ENCODE peak calls at places on chromosomes 12 and 14, in ten cellular contexts. One of them, this sample, is unnamed.
A peak's percentile ranks its signal among the peaks of the same experiment; 100 is the strongest.

GRCh38 chr12:124884587-124885438 is 21.1 kb upstream of the SCARB1 start:
- DNase-seq in prostate gland: no peak
- DNase-seq in uterus: no peak
- DNase-seq in astrocyte of the cerebellum: no peak
- DNase-seq in GM20000: no peak
- DNase-seq in neural progenitor cell: peak; percentile 43
- DNase-seq in Caco-2: peak; percentile 89
- DNase-seq in PC-3: no peak
- DNase-seq in dorsolateral prefrontal cortex: no peak
- DNase-seq in fibroblast of pulmonary artery: no peak
- DNase-seq in this sample: no peak

GRCh38 chr14:20690848-20691640 is 2.5 kb downstream of the ANG start:
- DNase-seq in prostate gland: peak; percentile 63
- DNase-seq in uterus: peak; percentile 51
- DNase-seq in astrocyte of the cerebellum: peak; percentile 60
- DNase-seq in GM20000: peak; percentile 75
- DNase-seq in neural progenitor cell: peak; percentile 76
- DNase-seq in Caco-2: peak; percentile 66
- DNase-seq in PC-3: peak; percentile 86
- DNase-seq in dorsolateral prefrontal cortex: peak; percentile 56
- DNase-seq in fibroblast of pulmonary artery: peak; percentile 86
- DNase-seq in this sample: peak; percentile 47

GRCh38 chr12:61891632-61892031 is 368.6 kb upstream of the USP15 start:
- DNase-seq in prostate gland: no peak
- DNase-seq in uterus: no peak
- DNase-seq in astrocyte of the cerebellum: no peak
- DNase-seq in GM20000: no peak
- DNase-seq in neural progenitor cell: no peak
- DNase-seq in Caco-2: no peak
- DNase-seq in PC-3: peak; percentile 10
- DNase-seq in dorsolateral prefrontal cortex: no peak
- DNase-seq in fibroblast of pulmonary artery: no peak
- DNase-seq in this sample: no peak

GRCh38 chr14:59118171-59118570 is 70.3 kb upstream of the DAAM1 start:
- DNase-seq in prostate gland: no peak
- DNase-seq in uterus: no peak
- DNase-seq in astrocyte of the cerebellum: no peak
- DNase-seq in GM20000: no peak
- DNase-seq in neural progenitor cell: no peak
- DNase-seq in Caco-2: no peak
- DNase-seq in PC-3: peak; percentile 60
- DNase-seq in dorsolateral prefrontal cortex: no peak
- DNase-seq in fibroblast of pulmonary artery: no peak
- DNase-seq in this sample: no peak

GRCh38 chr14:105273062-105273461 is 24.7 kb downstream of the BTBD6 start:
- DNase-seq in prostate gland: peak; percentile 43
- DNase-seq in uterus: no peak
- DNase-seq in astrocyte of the cerebellum: no peak
- DNase-seq in GM20000: no peak
- DNase-seq in neural progenitor cell: no peak
- DNase-seq in Caco-2: no peak
- DNase-seq in PC-3: peak; percentile 31
- DNase-seq in dorsolateral prefrontal cortex: no peak
- DNase-seq in fibroblast of pulmonary artery: no peak
- DNase-seq in this sample: no peak

GRCh38 chr14:100146548-100147091 is 12.8 kb downstream of the DEGS2 start:
- DNase-seq in prostate gland: no peak
- DNase-seq in uterus: no peak
- DNase-seq in astrocyte of the cerebellum: no peak
- DNase-seq in GM20000: no peak
- DNase-seq in neural progenitor cell: no peak
- DNase-seq in Caco-2: no peak
- DNase-seq in PC-3: no peak
- DNase-seq in dorsolateral prefrontal cortex: no peak
- DNase-seq in fibroblast of pulmonary artery: no peak
- DNase-seq in this sample: peak; percentile 26

GRCh38 chr12:92208613-92209121 is 63.0 kb upstream of the BTG1 start:
- DNase-seq in prostate gland: no peak
- DNase-seq in uterus: no peak
- DNase-seq in astrocyte of the cerebellum: no peak
- DNase-seq in GM20000: peak; percentile 56
- DNase-seq in neural progenitor cell: peak; percentile 8
- DNase-seq in Caco-2: no peak
- DNase-seq in PC-3: peak; percentile 70
- DNase-seq in dorsolateral prefrontal cortex: no peak
- DNase-seq in fibroblast of pulmonary artery: peak; percentile 74
- DNase-seq in this sample: peak; percentile 39

GRCh38 chr14:23629831-23630396 is 6.2 kb upstream of the DHRS2 start:
- DNase-seq in prostate gland: no peak
- DNase-seq in uterus: no peak
- DNase-seq in astrocyte of the cerebellum: no peak
- DNase-seq in GM20000: no peak
- DNase-seq in neural progenitor cell: no peak
- DNase-seq in Caco-2: no peak
- DNase-seq in PC-3: peak; percentile 43
- DNase-seq in dorsolateral prefrontal cortex: no peak
- DNase-seq in fibroblast of pulmonary artery: no peak
- DNase-seq in this sample: no peak

GRCh38 chr12:113104953-113105510 is 30.5 kb downstream of the RASAL1 start:
- DNase-seq in prostate gland: no peak
- DNase-seq in uterus: no peak
- DNase-seq in astrocyte of the cerebellum: no peak
- DNase-seq in GM20000: no peak
- DNase-seq in neural progenitor cell: no peak
- DNase-seq in Caco-2: no peak
- DNase-seq in PC-3: no peak
- DNase-seq in dorsolateral prefrontal cortex: no peak
- DNase-seq in fibroblast of pulmonary artery: no peak
- DNase-seq in this sample: no peak

GRCh38 chr12:113102811-113103210 is 32.8 kb downstream of the RASAL1 start:
- DNase-seq in prostate gland: no peak
- DNase-seq in uterus: no peak
- DNase-seq in astrocyte of the cerebellum: no peak
- DNase-seq in GM20000: no peak
- DNase-seq in neural progenitor cell: no peak
- DNase-seq in Caco-2: no peak
- DNase-seq in PC-3: no peak
- DNase-seq in dorsolateral prefrontal cortex: no peak
- DNase-seq in fibroblast of pulmonary artery: no peak
- DNase-seq in this sample: no peak

GRCh38 chr12:113105606-113106271 is 29.8 kb downstream of the RASAL1 start:
- DNase-seq in prostate gland: no peak
- DNase-seq in uterus: no peak
- DNase-seq in astrocyte of the cerebellum: no peak
- DNase-seq in GM20000: no peak
- DNase-seq in neural progenitor cell: no peak
- DNase-seq in Caco-2: no peak
- DNase-seq in PC-3: no peak
- DNase-seq in dorsolateral prefrontal cortex: no peak
- DNase-seq in fibroblast of pulmonary artery: no peak
- DNase-seq in this sample: no peak

GRCh38 chr12:113101751-113102150 is 33.8 kb downstream of the RASAL1 start:
- DNase-seq in prostate gland: no peak
- DNase-seq in uterus: no peak
- DNase-seq in astrocyte of the cerebellum: no peak
- DNase-seq in GM20000: no peak
- DNase-seq in neural progenitor cell: no peak
- DNase-seq in Caco-2: no peak
- DNase-seq in PC-3: no peak
- DNase-seq in dorsolateral prefrontal cortex: peak; percentile 44
- DNase-seq in fibroblast of pulmonary artery: no peak
- DNase-seq in this sample: no peak

GRCh38 chr12:113103756-113104450 is 31.7 kb downstream of the RASAL1 start:
- DNase-seq in prostate gland: no peak
- DNase-seq in uterus: no peak
- DNase-seq in astrocyte of the cerebellum: no peak
- DNase-seq in GM20000: peak; percentile 67
- DNase-seq in neural progenitor cell: peak; percentile 76
- DNase-seq in Caco-2: no peak
- DNase-seq in PC-3: peak; percentile 47
- DNase-seq in dorsolateral prefrontal cortex: no peak
- DNase-seq in fibroblast of pulmonary artery: no peak
- DNase-seq in this sample: peak; percentile 81
- TF ChIP-seq CTCF in prostate gland: no peak
- TF ChIP-seq CTCF in uterus: no peak
- TF ChIP-seq CTCF in astrocyte of the cerebellum: no peak
- TF ChIP-seq CTCF in GM20000: no peak
- TF ChIP-seq CTCF in neural progenitor cell: no peak
- TF ChIP-seq CTCF in Caco-2: no peak
- TF ChIP-seq CTCF in PC-3: no peak
- TF ChIP-seq CTCF in dorsolateral prefrontal cortex: no peak
- TF ChIP-seq CTCF in fibroblast of pulmonary artery: no peak
- TF ChIP-seq CTCF in this sample: no peak

GRCh38 chr12:68785358-68785757 is 22.6 kb upstream of the MDM2 start:
- DNase-seq in prostate gland: no peak
- DNase-seq in uterus: no peak
- DNase-seq in astrocyte of the cerebellum: no peak
- DNase-seq in GM20000: no peak
- DNase-seq in neural progenitor cell: no peak
- DNase-seq in Caco-2: no peak
- DNase-seq in PC-3: peak; percentile 9
- DNase-seq in dorsolateral prefrontal cortex: no peak
- DNase-seq in fibroblast of pulmonary artery: peak; percentile 46
- DNase-seq in this sample: no peak

GRCh38 chr12:68788554-68789143 is 19.3 kb upstream of the MDM2 start:
- DNase-seq in prostate gland: no peak
- DNase-seq in uterus: no peak
- DNase-seq in astrocyte of the cerebellum: no peak
- DNase-seq in GM20000: no peak
- DNase-seq in neural progenitor cell: no peak
- DNase-seq in Caco-2: no peak
- DNase-seq in PC-3: no peak
- DNase-seq in dorsolateral prefrontal cortex: no peak
- DNase-seq in fibroblast of pulmonary artery: no peak
- DNase-seq in this sample: no peak

GRCh38 chr12:68789144-68789878 is 18.7 kb upstream of the MDM2 start:
- DNase-seq in prostate gland: no peak
- DNase-seq in uterus: no peak
- DNase-seq in astrocyte of the cerebellum: no peak
- DNase-seq in GM20000: no peak
- DNase-seq in neural progenitor cell: no peak
- DNase-seq in Caco-2: peak; percentile 19
- DNase-seq in PC-3: no peak
- DNase-seq in dorsolateral prefrontal cortex: no peak
- DNase-seq in fibroblast of pulmonary artery: no peak
- DNase-seq in this sample: no peak

GRCh38 chr12:68785823-68786222 is 22.2 kb upstream of the MDM2 start:
- DNase-seq in prostate gland: no peak
- DNase-seq in uterus: no peak
- DNase-seq in astrocyte of the cerebellum: no peak
- DNase-seq in GM20000: no peak
- DNase-seq in neural progenitor cell: no peak
- DNase-seq in Caco-2: no peak
- DNase-seq in PC-3: no peak
- DNase-seq in dorsolateral prefrontal cortex: no peak
- DNase-seq in fibroblast of pulmonary artery: no peak
- DNase-seq in this sample: no peak

DNA sequence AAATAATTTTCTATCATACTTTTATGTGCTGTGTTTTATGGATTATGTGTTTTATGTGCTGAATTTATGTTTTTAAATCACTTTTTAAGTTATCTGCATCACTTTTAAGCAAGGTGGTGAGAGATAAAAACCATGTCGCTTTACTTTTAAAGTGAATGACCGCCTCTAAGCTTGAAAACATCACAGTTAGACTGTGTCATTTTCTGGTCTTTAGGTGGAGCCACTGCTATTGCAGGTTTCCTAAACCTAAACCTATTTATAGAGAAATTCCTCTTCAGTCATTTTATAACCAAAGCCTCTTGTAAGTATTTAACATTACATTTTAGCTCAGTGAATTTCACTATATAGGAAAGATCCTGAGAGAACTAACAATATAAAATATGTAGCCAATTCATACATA is 21.0 kb upstream of the MDM2 start:
- DNase-seq in prostate gland: no peak
- DNase-seq in uterus: no peak
- DNase-seq in astrocyte of the cerebellum: no peak
- DNase-seq in GM20000: no peak
- DNase-seq in neural progenitor cell: no peak
- DNase-seq in Caco-2: no peak
- DNase-seq in PC-3: no peak
- DNase-seq in dorsolateral prefrontal cortex: no peak
- DNase-seq in fibroblast of pulmonary artery: no peak
- DNase-seq in this sample: no peak
- TF ChIP-seq CTCF in prostate gland: peak; percentile 26
- TF ChIP-seq CTCF in uterus: no peak
- TF ChIP-seq CTCF in astrocyte of the cerebellum: no peak
- TF ChIP-seq CTCF in GM20000: no peak
- TF ChIP-seq CTCF in neural progenitor cell: no peak
- TF ChIP-seq CTCF in Caco-2: peak; percentile 13
- TF ChIP-seq CTCF in PC-3: peak; percentile 32
- TF ChIP-seq CTCF in dorsolateral prefrontal cortex: no peak
- TF ChIP-seq CTCF in fibroblast of pulmonary artery: peak; percentile 15
- TF ChIP-seq CTCF in this sample: no peak

DNA sequence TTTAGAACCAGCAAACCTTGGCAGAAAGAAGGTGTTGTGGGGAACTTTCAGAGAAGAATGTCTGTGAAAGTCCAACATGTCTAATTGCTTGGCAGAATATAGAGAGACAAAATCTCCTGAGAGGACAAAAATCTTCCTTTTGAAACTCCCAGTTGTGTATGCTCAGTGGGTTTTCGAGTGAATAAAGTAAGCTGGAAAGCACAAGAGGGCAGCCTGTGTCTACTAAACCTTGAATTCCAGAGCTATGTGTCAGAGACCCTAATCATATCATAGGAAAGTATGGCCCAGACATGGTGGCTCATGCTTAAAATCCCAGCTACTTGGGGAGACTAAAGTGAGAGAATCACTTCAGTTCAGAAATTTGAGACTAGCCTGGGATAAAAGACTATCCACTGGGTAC is 661.2 kb downstream of the SLC16A7 start:
- DNase-seq in prostate gland: no peak
- DNase-seq in uterus: no peak
- DNase-seq in astrocyte of the cerebellum: peak; percentile 67
- DNase-seq in GM20000: no peak
- DNase-seq in neural progenitor cell: peak; percentile 21
- DNase-seq in Caco-2: peak; percentile 35
- DNase-seq in PC-3: peak; percentile 80
- DNase-seq in dorsolateral prefrontal cortex: no peak
- DNase-seq in fibroblast of pulmonary artery: peak; percentile 68
- DNase-seq in this sample: no peak
- TF ChIP-seq CTCF in prostate gland: no peak
- TF ChIP-seq CTCF in uterus: no peak
- TF ChIP-seq CTCF in astrocyte of the cerebellum: peak; percentile 43
- TF ChIP-seq CTCF in GM20000: no peak
- TF ChIP-seq CTCF in neural progenitor cell: peak; percentile 24
- TF ChIP-seq CTCF in Caco-2: peak; percentile 22
- TF ChIP-seq CTCF in PC-3: peak; percentile 67
- TF ChIP-seq CTCF in dorsolateral prefrontal cortex: no peak
- TF ChIP-seq CTCF in fibroblast of pulmonary artery: peak; percentile 21
- TF ChIP-seq CTCF in this sample: no peak

GRCh38 chr14:37816743-37817295 is 221.4 kb downstream of the TTC6 start:
- DNase-seq in prostate gland: no peak
- DNase-seq in uterus: no peak
- DNase-seq in astrocyte of the cerebellum: no peak
- DNase-seq in GM20000: no peak
- DNase-seq in neural progenitor cell: no peak
- DNase-seq in Caco-2: no peak
- DNase-seq in PC-3: no peak
- DNase-seq in dorsolateral prefrontal cortex: no peak
- DNase-seq in fibroblast of pulmonary artery: no peak
- DNase-seq in this sample: no peak

GRCh38 chr14:37810094-37810801 is 214.8 kb downstream of the TTC6 start:
- DNase-seq in prostate gland: peak; percentile 9
- DNase-seq in uterus: no peak
- DNase-seq in astrocyte of the cerebellum: no peak
- DNase-seq in GM20000: no peak
- DNase-seq in neural progenitor cell: peak; percentile 23
- DNase-seq in Caco-2: peak; percentile 69
- DNase-seq in PC-3: no peak
- DNase-seq in dorsolateral prefrontal cortex: no peak
- DNase-seq in fibroblast of pulmonary artery: no peak
- DNase-seq in this sample: no peak

GRCh38 chr14:37816135-37816534 is 220.7 kb downstream of the TTC6 start:
- DNase-seq in prostate gland: no peak
- DNase-seq in uterus: no peak
- DNase-seq in astrocyte of the cerebellum: no peak
- DNase-seq in GM20000: no peak
- DNase-seq in neural progenitor cell: no peak
- DNase-seq in Caco-2: no peak
- DNase-seq in PC-3: no peak
- DNase-seq in dorsolateral prefrontal cortex: no peak
- DNase-seq in fibroblast of pulmonary artery: no peak
- DNase-seq in this sample: no peak

GRCh38 chr14:37819155-37820015 is 224.0 kb downstream of the TTC6 start:
- DNase-seq in prostate gland: no peak
- DNase-seq in uterus: no peak
- DNase-seq in astrocyte of the cerebellum: peak; percentile 60
- DNase-seq in GM20000: no peak
- DNase-seq in neural progenitor cell: no peak
- DNase-seq in Caco-2: peak; percentile 24
- DNase-seq in PC-3: peak; percentile 53
- DNase-seq in dorsolateral prefrontal cortex: no peak
- DNase-seq in fibroblast of pulmonary artery: peak; percentile 22
- DNase-seq in this sample: no peak

DNA sequence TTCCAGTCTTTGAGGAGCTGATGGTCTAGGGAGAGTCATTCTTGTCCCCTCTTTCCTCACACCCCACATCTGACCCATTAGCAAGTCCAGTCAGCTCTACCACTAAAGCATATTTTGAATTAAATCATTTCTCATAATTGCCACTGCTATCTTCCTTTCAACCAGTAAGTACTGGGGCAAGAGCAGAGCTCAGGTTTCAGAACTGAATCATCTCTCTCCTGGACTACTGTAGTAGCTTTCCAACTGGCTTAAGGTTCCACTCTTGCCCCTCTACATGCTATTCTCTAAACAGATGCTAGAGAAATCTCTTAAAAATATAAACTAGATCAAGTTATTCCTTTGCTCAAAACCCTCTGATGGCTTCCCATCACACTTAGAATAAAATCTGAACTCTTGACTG is 218.3 kb downstream of the TTC6 start:
- DNase-seq in prostate gland: no peak
- DNase-seq in uterus: no peak
- DNase-seq in astrocyte of the cerebellum: no peak
- DNase-seq in GM20000: no peak
- DNase-seq in neural progenitor cell: no peak
- DNase-seq in Caco-2: no peak
- DNase-seq in PC-3: peak; percentile 9
- DNase-seq in dorsolateral prefrontal cortex: no peak
- DNase-seq in fibroblast of pulmonary artery: no peak
- DNase-seq in this sample: no peak
- TF ChIP-seq CTCF in prostate gland: no peak
- TF ChIP-seq CTCF in uterus: no peak
- TF ChIP-seq CTCF in astrocyte of the cerebellum: no peak
- TF ChIP-seq CTCF in GM20000: no peak
- TF ChIP-seq CTCF in neural progenitor cell: no peak
- TF ChIP-seq CTCF in Caco-2: no peak
- TF ChIP-seq CTCF in PC-3: no peak
- TF ChIP-seq CTCF in dorsolateral prefrontal cortex: no peak
- TF ChIP-seq CTCF in fibroblast of pulmonary artery: no peak
- TF ChIP-seq CTCF in this sample: no peak